ENCODE peak calls at places on chromosome 4, in eight cellular contexts. L, W, G, F, S, D, V and T are unnamed samples.

GRCh38 chr4:4320528-4320927 is 30.5 kb downstream of the ZBTB49 start:
- DNase-seq in L (no peak), W (no peak), G (peak; percentile 11), F (no peak), S (no peak), D (no peak), V (no peak), T (no peak)

GRCh38 chr4:11628093-11628725 is 199.5 kb upstream of the HS3ST1 start:
- DNase-seq in L (no peak), W (no peak), G (no peak), F (peak; percentile 58), S (no peak), D (no peak), V (no peak), T (no peak)

GRCh38 chr4:653831-654525 is 20.1 kb downstream of the ATP5ME start:
- DNase-seq in L (no peak), W (peak; percentile 8), G (no peak), F (no peak), S (no peak), D (no peak), V (peak; percentile 33), T (no peak)

GRCh38 chr4:174531486-174531885 is 9.2 kb upstream of the HPGD start:
- DNase-seq in L (no peak), W (no peak), G (no peak), F (no peak), S (no peak), D (no peak), V (no peak), T (no peak)

GRCh38 chr4:21628916-21629315 is 319.7 kb downstream of the KCNIP4 start:
- DNase-seq in L (no peak), W (no peak), G (no peak), F (no peak), S (no peak), D (no peak), V (no peak), T (no peak)

GRCh38 chr4:44157611-44158277 is 290.9 kb downstream of the KCTD8 start:
- DNase-seq in L (no peak), W (no peak), G (no peak), F (peak; percentile 84), S (no peak), D (no peak), V (no peak), T (no peak)

GRCh38 chr4:1766336-1767057 is 26.6 kb upstream of the FGFR3 start:
- DNase-seq in L (no peak), W (no peak), G (no peak), F (no peak), S (peak; percentile 74), D (no peak), V (no peak), T (no peak)

GRCh38 chr4:6727081-6727942 is 11.3 kb downstream of the BLOC1S4 start:
- DNase-seq in L (no peak), W (no peak), G (peak; percentile 68), F (no peak), S (peak; percentile 86), D (no peak), V (no peak), T (no peak)

GRCh38 chr4:17554568-17554967 is 22.4 kb upstream of the LAP3 start:
- DNase-seq in L (no peak), W (no peak), G (no peak), F (no peak), S (no peak), D (no peak), V (no peak), T (no peak)

GRCh38 chr4:98604723-98605122 is 53.7 kb downstream of the TSPAN5 start:
- DNase-seq in L (no peak), W (no peak), G (no peak), F (no peak), S (no peak), D (no peak), V (no peak), T (no peak)
- H3K4me3 ChIP-seq in L (no peak overlapping the region), W (no peak overlapping the region), G (no peak overlapping the region), F (no peak overlapping the region), S (no peak overlapping the region), D (no peak overlapping the region), V (no peak overlapping the region), T (no peak overlapping the region)

GRCh38 chr4:142383354-142383753 is 462.7 kb downstream of the INPP4B start:
- DNase-seq in L (no peak), W (no peak), G (no peak), F (no peak), S (no peak), D (no peak), V (no peak), T (no peak)

GRCh38 chr4:142377345-142378091 is 468.6 kb downstream of the INPP4B start:
- DNase-seq in L (no peak), W (no peak), G (no peak), F (no peak), S (no peak), D (no peak), V (no peak), T (no peak)

GRCh38 chr4:142379277-142380051 is 466.6 kb downstream of the INPP4B start:
- DNase-seq in L (no peak), W (no peak), G (no peak), F (peak; percentile 82), S (no peak), D (no peak), V (no peak), T (no peak)

GRCh38 chr4:142378179-142378578 is 467.9 kb downstream of the INPP4B start:
- DNase-seq in L (no peak), W (no peak), G (no peak), F (no peak), S (no peak), D (no peak), V (no peak), T (no peak)

DNA sequence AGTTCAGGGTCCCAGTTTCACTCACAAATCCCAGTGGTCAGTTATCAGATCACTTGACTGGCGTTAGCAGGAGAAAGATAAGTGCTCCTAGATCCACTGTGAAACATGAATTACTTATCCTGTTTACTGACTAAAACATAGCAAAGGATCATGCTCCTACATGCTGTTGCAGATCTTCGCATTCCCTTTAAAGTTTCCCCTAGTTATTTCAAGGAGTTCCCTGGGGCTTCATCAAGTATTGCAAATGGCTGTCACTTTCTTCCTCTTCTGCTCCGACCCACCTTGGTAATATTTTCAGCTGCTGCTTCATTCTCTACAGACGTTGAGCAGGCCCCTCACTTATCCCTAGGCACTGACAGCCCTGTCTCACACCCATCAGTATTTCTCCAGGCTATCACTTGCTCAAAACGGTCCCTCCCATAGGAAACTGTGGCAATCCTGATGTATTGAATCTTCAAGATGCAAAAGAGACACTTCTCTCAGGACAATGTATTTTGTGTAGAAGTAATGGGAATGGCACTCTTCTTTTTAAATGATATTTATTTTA is 466.0 kb downstream of the INPP4B start:
- DNase-seq in L (no peak), W (no peak), G (no peak), F (no peak), S (no peak), D (no peak), V (no peak), T (no peak)
- H3K4me1 ChIP-seq in L (no peaks in the 10 kb centered on the region), W (no peaks in the 10 kb centered on the region), G (no peaks in the 10 kb centered on the region), F (peaks cover 30% of the 10 kb centered on the region), S (peaks cover 4% of the 10 kb centered on the region), D (peaks cover 3% of the 10 kb centered on the region), V (peaks cover 3% of the 10 kb centered on the region), T (peaks cover 44% of the 10 kb centered on the region)

GRCh38 chr4:41749650-41750049 is 1.1 kb upstream of the PHOX2B start:
- DNase-seq in L (no peak), W (no peak), G (no peak), F (no peak), S (peak; percentile 45), D (no peak), V (no peak), T (no peak)

GRCh38 chr4:41746440-41747229 is 1.9 kb downstream of the PHOX2B start:
- DNase-seq in L (no peak), W (no peak), G (no peak), F (no peak), S (peak; percentile 46), D (no peak), V (no peak), T (no peak)

GRCh38 chr4:41747230-41748055 is 1.1 kb downstream of the PHOX2B start:
- DNase-seq in L (no peak), W (no peak), G (no peak), F (no peak), S (peak; percentile 48), D (no peak), V (no peak), T (no peak)

GRCh38 chr4:41748788-41749445 is 392 bp upstream of the PHOX2B start:
- DNase-seq in L (no peak), W (no peak), G (no peak), F (no peak), S (peak; percentile 86), D (no peak), V (no peak), T (no peak)

DNA sequence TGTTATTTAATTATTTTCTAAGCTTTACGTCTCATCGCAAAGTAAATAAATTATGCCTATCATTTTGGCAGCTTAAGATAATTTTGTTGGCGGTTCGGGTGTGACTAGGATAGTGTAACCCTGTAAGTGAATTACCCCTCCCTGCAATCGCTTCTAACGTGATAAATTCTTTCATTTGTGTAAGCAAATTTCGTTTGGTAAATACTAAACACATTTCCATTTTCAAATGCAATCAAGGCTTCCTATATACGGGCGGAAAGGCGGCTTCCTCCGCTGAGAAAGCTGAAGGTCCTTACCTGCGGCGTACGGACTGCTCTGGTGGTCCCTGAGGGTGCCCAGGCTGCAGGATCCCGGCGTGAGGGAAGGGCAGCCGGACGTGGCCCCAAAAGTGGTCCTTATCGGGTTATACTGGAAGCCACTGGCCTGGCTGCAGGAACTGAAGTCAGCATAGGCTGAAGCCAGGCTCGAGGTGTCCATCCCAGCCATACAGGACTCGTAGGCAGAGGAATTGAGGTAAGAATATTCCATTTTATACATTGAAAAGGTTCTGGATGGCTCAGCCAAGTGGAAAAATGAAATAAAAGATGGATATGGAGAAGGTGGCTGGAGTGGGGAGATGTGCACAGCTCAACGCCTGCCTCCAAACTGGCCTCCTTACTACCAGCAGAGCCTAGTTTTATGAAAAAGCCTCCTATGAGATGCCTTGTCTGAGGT is at the start of gene PHOX2B:
- DNase-seq in L (no peak), W (no peak), G (no peak), F (no peak), S (peak; percentile 51), D (no peak), V (no peak), T (no peak)
- H3K27me3 ChIP-seq in L (no peaks in the 10 kb centered on the region), W (peaks cover 53% of the 10 kb centered on the region), G (peaks cover 5% of the 10 kb centered on the region), F (peaks cover 65% of the 10 kb centered on the region), S (peaks cover 100% of the 10 kb centered on the region), D (peaks cover 99% of the 10 kb centered on the region), V (peaks cover 3% of the 10 kb centered on the region), T (peaks cover 13% of the 10 kb centered on the region)

GRCh38 chr4:168601899-168602298 is 105.0 kb downstream of the PALLD start:
- DNase-seq in L (no peak), W (no peak), G (no peak), F (no peak), S (no peak), D (no peak), V (no peak), T (no peak)

GRCh38 chr4:168605411-168605810 is 108.6 kb downstream of the PALLD start:
- DNase-seq in L (no peak), W (no peak), G (no peak), F (peak; percentile 59), S (peak; percentile 33), D (no peak), V (peak; percentile 50), T (no peak)

GRCh38 chr4:168600796-168601583 is 104.1 kb downstream of the PALLD start:
- DNase-seq in L (no peak), W (no peak), G (no peak), F (peak; percentile 85), S (no peak), D (no peak), V (no peak), T (no peak)

GRCh38 chr4:168607215-168607614 is 110.4 kb downstream of the PALLD start:
- DNase-seq in L (no peak), W (no peak), G (no peak), F (no peak), S (no peak), D (no peak), V (no peak), T (no peak)

GRCh38 chr4:168604496-168605373 is 107.9 kb downstream of the PALLD start:
- DNase-seq in L (no peak), W (no peak), G (no peak), F (peak; percentile 87), S (peak; percentile 90), D (no peak), V (no peak), T (no peak)
- H3K4me3 ChIP-seq in L (no peak overlapping the region), W (no peak overlapping the region), G (no peak overlapping the region), F (no peak overlapping the region), S (peak overlapping the region; percentile 25), D (no peak overlapping the region), V (no peak overlapping the region), T (no peak overlapping the region)